ENCODE peak calls at places on chromosomes 11 and 22, in ten cellular contexts. N is esophagus squamous epithelium, O is right lobe of liver, E is spleen, A is PC-3, G is tibial nerve, K is A549, T is Panc1, W is sigmoid colon, I is endodermal cell. V is an unnamed sample.

GRCh38 chr11:45886816-45887520 is 1.5 kb downstream of the MAPK8IP1 start:
- DNase-seq in N (no peak), O (no peak), E (no peak), A (no peak), G (no peak), K (no peak), T (no peak), W (no peak), I (no peak), V (no peak)

GRCh38 chr11:36009469-36009868 is 65.6 kb downstream of the LDLRAD3 start:
- DNase-seq in N (no peak), O (no peak), E (no peak), A (peak), G (no peak), K (no peak), T (no peak), W (no peak), I (no peak), V (no peak)

GRCh38 chr22:31253949-31254348 is 38.3 kb downstream of the PIK3IP1 start:
- DNase-seq in N (no peak), O (no peak), E (no peak), A (no peak), G (no peak), K (no peak), T (no peak), W (peak), I (peak), V (no peak)

GRCh38 chr11:113124578-113124977 is 163.4 kb downstream of the NCAM1 start:
- DNase-seq in N (no peak), O (no peak), E (no peak), A (no peak), G (no peak), K (no peak), T (no peak), W (no peak), I (no peak), V (no peak)

GRCh38 chr22:44574581-44575343 is 76.7 kb upstream of the RTL6 start:
- DNase-seq in N (no peak), O (peak), E (no peak), A (no peak), G (no peak), K (no peak), T (no peak), W (peak), I (peak), V (no peak)

GRCh38 chr11:3666023-3666530 is 5.1 kb downstream of the CHRNA10 start:
- DNase-seq in N (no peak), O (no peak), E (no peak), A (no peak), G (no peak), K (no peak), T (no peak), W (no peak), I (no peak), V (no peak)

GRCh38 chr11:117716652-117717440 is 80.2 kb downstream of the DSCAML1 start:
- DNase-seq in N (no peak), O (no peak), E (no peak), A (no peak), G (no peak), K (no peak), T (no peak), W (peak), I (no peak), V (no peak)

GRCh38 chr11:5042091-5042490 is 4.2 kb upstream of the OR52J3 start:
- DNase-seq in N (no peak), O (no peak), E (no peak), A (no peak), G (no peak), K (no peak), T (no peak), W (no peak), I (no peak), V (no peak)

GRCh38 chr22:47634342-47634741 is 871.9 kb downstream of the TBC1D22A start:
- DNase-seq in N (no peak), O (no peak), E (no peak), A (no peak), G (no peak), K (no peak), T (no peak), W (no peak), I (no peak), V (no peak)

GRCh38 chr11:92107331-92107730 is 117.3 kb upstream of the FAT3 start:
- DNase-seq in N (no peak), O (no peak), E (no peak), A (no peak), G (no peak), K (no peak), T (no peak), W (no peak), I (peak), V (no peak)

GRCh38 chr11:94060401-94060800 is 39.2 kb downstream of the HEPHL1 start:
- DNase-seq in N (no peak), O (no peak), E (no peak), A (no peak), G (no peak), K (no peak), T (no peak), W (no peak), I (no peak), V (no peak)

GRCh38 chr11:133982901-133983300 is 26.1 kb upstream of the IGSF9B start:
- DNase-seq in N (no peak), O (no peak), E (no peak), A (no peak), G (no peak), K (no peak), T (no peak), W (no peak), I (no peak), V (no peak)

GRCh38 chr11:92738281-92738680 is 231.2 kb upstream of the MTNR1B start:
- DNase-seq in N (no peak), O (no peak), E (no peak), A (no peak), G (no peak), K (no peak), T (no peak), W (no peak), I (no peak), V (no peak)

GRCh38 chr11:10763766-10764165 is 12.7 kb downstream of the CTR9 start:
- DNase-seq in N (no peak), O (no peak), E (no peak), A (no peak), G (no peak), K (no peak), T (no peak), W (no peak), I (no peak), V (no peak)

GRCh38 chr11:7485136-7485853 is at the start of gene OLFML1:
- DNase-seq in N (no peak), O (peak), E (no peak), A (no peak), G (peak), K (no peak), T (no peak), W (no peak), I (peak), V (no peak)
- H3K4me3 ChIP-seq in N (peak), O (peak), E (peak), A (no peak), G (peak), K (no peak), T (no peak), W (peak), I (peak), V (no peak)

GRCh38 chr11:130907229-130907628 is 9.1 kb downstream of the SNX19 start:
- DNase-seq in N (no peak), O (no peak), E (no peak), A (no peak), G (no peak), K (no peak), T (no peak), W (no peak), I (no peak), V (no peak)

GRCh38 chr11:130909650-130910049 is 6.6 kb downstream of the SNX19 start:
- DNase-seq in N (no peak), O (no peak), E (no peak), A (peak), G (no peak), K (no peak), T (no peak), W (no peak), I (no peak), V (no peak)

GRCh38 chr11:130911306-130911705 is 5.0 kb downstream of the SNX19 start:
- DNase-seq in N (no peak), O (no peak), E (no peak), A (no peak), G (no peak), K (no peak), T (no peak), W (no peak), I (no peak), V (no peak)

GRCh38 chr11:130908061-130908460 is 8.2 kb downstream of the SNX19 start:
- DNase-seq in N (no peak), O (no peak), E (no peak), A (no peak), G (no peak), K (no peak), T (no peak), W (no peak), I (no peak), V (no peak)

GRCh38 chr11:130908770-130909625 is 7.3 kb downstream of the SNX19 start:
- DNase-seq in N (no peak), O (no peak), E (no peak), A (peak), G (no peak), K (no peak), T (no peak), W (no peak), I (no peak), V (no peak)
- H3K27ac ChIP-seq in N (peak), O (no peak), E (no peak), A (no peak), G (no peak), K (no peak), T (no peak), W (peak), I (no peak), V (no peak)

GRCh38 chr11:12871788-12872321 is 137.3 kb upstream of the RASSF10 start:
- DNase-seq in N (no peak), O (no peak), E (no peak), A (peak), G (no peak), K (peak), T (no peak), W (no peak), I (no peak), V (no peak)

GRCh38 chr11:12871251-12871650 is 137.9 kb upstream of the RASSF10 start:
- DNase-seq in N (no peak), O (no peak), E (no peak), A (no peak), G (no peak), K (no peak), T (no peak), W (no peak), I (no peak), V (no peak)

GRCh38 chr11:12867531-12867930 is 141.6 kb upstream of the RASSF10 start:
- DNase-seq in N (no peak), O (no peak), E (no peak), A (no peak), G (no peak), K (no peak), T (no peak), W (no peak), I (no peak), V (no peak)

GRCh38 chr11:12865871-12866595 is 143.1 kb upstream of the RASSF10 start:
- DNase-seq in N (no peak), O (no peak), E (no peak), A (no peak), G (no peak), K (no peak), T (no peak), W (no peak), I (no peak), V (no peak)

GRCh38 chr11:12868315-12869073 is 140.6 kb upstream of the RASSF10 start:
- DNase-seq in N (no peak), O (no peak), E (no peak), A (peak), G (no peak), K (no peak), T (no peak), W (no peak), I (no peak), V (no peak)
- TF ChIP-seq CTCF in N (no peak), O (peak), E (no peak), A (peak), G (no peak), K (peak), T (peak), W (no peak), I (peak), V (peak)

DNA sequence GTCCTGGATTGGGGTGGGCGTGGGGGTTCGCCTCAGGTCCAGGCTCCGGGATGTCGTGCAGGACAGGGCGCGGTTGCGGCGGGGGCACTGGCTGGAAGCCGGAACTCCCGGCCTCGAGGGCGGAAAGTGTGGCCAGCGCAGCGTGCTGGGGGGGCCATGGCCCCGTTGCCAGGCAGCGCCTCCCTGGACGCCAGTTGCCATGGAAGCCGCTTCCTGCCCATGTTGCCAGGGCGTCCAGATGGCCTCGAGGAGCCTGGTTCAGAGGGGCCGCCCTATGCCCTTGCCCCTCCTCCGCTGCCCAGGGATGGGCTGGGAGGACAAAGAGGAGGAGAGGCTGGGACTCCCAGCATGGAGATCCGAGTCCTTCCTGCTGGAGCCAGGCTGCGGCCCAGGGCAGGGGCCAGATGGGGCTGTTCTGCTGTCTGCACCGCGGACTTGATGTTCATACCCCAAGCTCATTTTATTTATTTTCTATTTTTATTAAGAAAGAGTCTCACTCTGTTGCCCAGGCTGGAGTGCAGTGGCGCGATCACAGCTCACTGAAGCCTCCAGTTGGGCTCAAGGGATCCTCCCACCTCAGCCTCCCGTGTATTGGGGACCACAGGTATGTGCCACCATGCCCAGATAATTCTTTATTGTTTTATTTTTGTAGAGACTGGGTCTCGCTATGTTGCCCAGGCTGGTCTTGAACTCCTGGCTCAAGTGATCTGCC is 4.6 kb upstream of the CCDC188 start:
- DNase-seq in N (no peak), O (no peak), E (peak), A (no peak), G (no peak), K (no peak), T (no peak), W (no peak), I (no peak), V (peak)
- H3K4me3 ChIP-seq in N (no peak), O (no peak), E (no peak), A (no peak), G (no peak), K (no peak), T (no peak), W (no peak), I (no peak), V (peak)

DNA sequence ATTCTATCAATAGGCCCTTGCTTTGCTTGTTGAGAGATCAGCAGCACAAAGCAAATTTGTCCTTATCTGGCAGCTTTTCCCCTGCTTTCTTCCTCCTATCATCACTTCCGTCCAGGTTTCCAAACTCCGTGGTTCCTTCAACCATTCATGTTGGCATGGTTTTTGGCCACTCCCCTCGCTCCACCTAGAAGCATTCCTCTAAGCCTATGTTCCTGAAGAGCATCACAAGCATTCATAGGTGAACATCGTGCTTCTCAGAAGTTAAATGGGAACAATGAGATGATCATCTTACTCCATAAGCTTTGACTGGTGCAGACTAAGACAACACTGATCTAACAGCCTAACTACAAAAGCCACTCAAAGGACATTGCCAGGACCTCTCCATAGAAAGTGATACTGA is 86.3 kb downstream of the ETS1 start:
- DNase-seq in N (no peak), O (no peak), E (no peak), A (no peak), G (no peak), K (no peak), T (no peak), W (no peak), I (no peak), V (no peak)
- H3K27ac ChIP-seq in N (peak), O (peak), E (peak), A (no peak), G (peak), K (peak), T (peak), W (peak), I (no peak), V (no peak)

GRCh38 chr11:62404435-62404834 is 14.4 kb upstream of the SCGB1A1 start:
- DNase-seq in N (no peak), O (no peak), E (no peak), A (no peak), G (no peak), K (no peak), T (no peak), W (no peak), I (no peak), V (no peak)
- TF ChIP-seq CTCF in N (no peak), O (no peak), E (no peak), A (no peak), G (no peak), K (no peak), T (no peak), W (no peak), I (no peak), V (no peak)

V was measured in dorsolateral prefrontal cortex.